ENCODE peak calls at places on chromosomes 3 and 15, in ten cellular contexts. One of them, this sample, is unnamed.
A peak's percentile ranks its signal among the peaks of the same experiment; 100 is the strongest.

GRCh38 chr15:98896802-98897732 is 110.5 kb downstream of the PGPEP1L start:
- DNase-seq in kidney glomerular epithelial cell: peak; percentile 99
- DNase-seq in GM13976: no peak
- DNase-seq in endothelial cell: no peak
- DNase-seq in NCI-H1436: no peak
- DNase-seq in B cell: no peak
- DNase-seq in SW480: peak; percentile 90
- DNase-seq in RCC 7860: peak; percentile 98
- DNase-seq in naive thymus-derived CD8-positive, alpha-beta T cell: no peak
- DNase-seq in right atrium auricular region: peak; percentile 66
- DNase-seq in this sample: no peak

GRCh38 chr3:188756241-188756640 is 415.5 kb upstream of the TPRG1 start:
- DNase-seq in naive thymus-derived CD8-positive, alpha-beta T cell: no peak
- DNase-seq in right atrium auricular region: no peak
- DNase-seq in B cell: no peak
- DNase-seq in NCI-H1436: no peak
- DNase-seq in SW480: no peak
- DNase-seq in kidney glomerular epithelial cell: no peak
- DNase-seq in endothelial cell: no peak
- DNase-seq in GM13976: no peak
- DNase-seq in RCC 7860: no peak
- DNase-seq in this sample: no peak

GRCh38 chr15:65323071-65323511 is 18.6 kb downstream of the RNU5B-1 start:
- DNase-seq in GM13976: peak; percentile 23
- DNase-seq in RCC 7860: no peak
- DNase-seq in kidney glomerular epithelial cell: no peak
- DNase-seq in B cell: no peak
- DNase-seq in right atrium auricular region: no peak
- DNase-seq in naive thymus-derived CD8-positive, alpha-beta T cell: no peak
- DNase-seq in SW480: no peak
- DNase-seq in endothelial cell: no peak
- DNase-seq in NCI-H1436: peak; percentile 23
- DNase-seq in this sample: no peak

GRCh38 chr3:30984855-30985793 is 90.7 kb upstream of the GADL1 start:
- DNase-seq in endothelial cell: no peak
- DNase-seq in naive thymus-derived CD8-positive, alpha-beta T cell: no peak
- DNase-seq in SW480: no peak
- DNase-seq in kidney glomerular epithelial cell: peak; percentile 16
- DNase-seq in GM13976: no peak
- DNase-seq in NCI-H1436: no peak
- DNase-seq in B cell: no peak
- DNase-seq in right atrium auricular region: no peak
- DNase-seq in RCC 7860: peak; percentile 16
- DNase-seq in this sample: no peak

GRCh38 chr3:106510206-106510605 is 641.4 kb upstream of the CBLB start:
- DNase-seq in GM13976: no peak
- DNase-seq in SW480: no peak
- DNase-seq in right atrium auricular region: no peak
- DNase-seq in RCC 7860: no peak
- DNase-seq in B cell: no peak
- DNase-seq in NCI-H1436: no peak
- DNase-seq in kidney glomerular epithelial cell: no peak
- DNase-seq in naive thymus-derived CD8-positive, alpha-beta T cell: no peak
- DNase-seq in endothelial cell: no peak
- DNase-seq in this sample: no peak

GRCh38 chr15:100770781-100771584 is 108.6 kb upstream of the ALDH1A3 start:
- DNase-seq in kidney glomerular epithelial cell: no peak
- DNase-seq in right atrium auricular region: peak; percentile 36
- DNase-seq in SW480: no peak
- DNase-seq in naive thymus-derived CD8-positive, alpha-beta T cell: no peak
- DNase-seq in endothelial cell: no peak
- DNase-seq in NCI-H1436: no peak
- DNase-seq in RCC 7860: no peak
- DNase-seq in GM13976: peak; percentile 11
- DNase-seq in B cell: no peak
- DNase-seq in this sample: no peak

GRCh38 chr3:177827517-177828249 is 630.4 kb upstream of the TBL1XR1 start:
- DNase-seq in GM13976: no peak
- DNase-seq in endothelial cell: no peak
- DNase-seq in right atrium auricular region: no peak
- DNase-seq in NCI-H1436: no peak
- DNase-seq in kidney glomerular epithelial cell: peak; percentile 68
- DNase-seq in naive thymus-derived CD8-positive, alpha-beta T cell: no peak
- DNase-seq in SW480: no peak
- DNase-seq in B cell: no peak
- DNase-seq in RCC 7860: peak; percentile 70
- DNase-seq in this sample: no peak

GRCh38 chr3:197700095-197700494 is 36.6 kb downstream of the RUBCN start:
- DNase-seq in kidney glomerular epithelial cell: no peak
- DNase-seq in B cell: no peak
- DNase-seq in GM13976: no peak
- DNase-seq in RCC 7860: no peak
- DNase-seq in NCI-H1436: no peak
- DNase-seq in right atrium auricular region: no peak
- DNase-seq in endothelial cell: no peak
- DNase-seq in naive thymus-derived CD8-positive, alpha-beta T cell: no peak
- DNase-seq in SW480: no peak
- DNase-seq in this sample: no peak

GRCh38 chr3:60298141-60298540 is 953.1 kb downstream of the FHIT start:
- DNase-seq in B cell: no peak
- DNase-seq in SW480: no peak
- DNase-seq in NCI-H1436: no peak
- DNase-seq in GM13976: no peak
- DNase-seq in right atrium auricular region: no peak
- DNase-seq in kidney glomerular epithelial cell: no peak
- DNase-seq in endothelial cell: no peak
- DNase-seq in naive thymus-derived CD8-positive, alpha-beta T cell: no peak
- DNase-seq in RCC 7860: no peak
- DNase-seq in this sample: no peak

GRCh38 chr15:47609693-47610092 is 107.6 kb upstream of the SEMA6D start:
- DNase-seq in RCC 7860: no peak
- DNase-seq in GM13976: no peak
- DNase-seq in B cell: no peak
- DNase-seq in NCI-H1436: peak; percentile 22
- DNase-seq in naive thymus-derived CD8-positive, alpha-beta T cell: no peak
- DNase-seq in SW480: no peak
- DNase-seq in right atrium auricular region: no peak
- DNase-seq in kidney glomerular epithelial cell: no peak
- DNase-seq in endothelial cell: no peak
- DNase-seq in this sample: no peak

GRCh38 chr3:154615451-154615850 is 185.5 kb upstream of the GPR149 start:
- DNase-seq in naive thymus-derived CD8-positive, alpha-beta T cell: no peak
- DNase-seq in GM13976: no peak
- DNase-seq in right atrium auricular region: no peak
- DNase-seq in B cell: no peak
- DNase-seq in SW480: no peak
- DNase-seq in kidney glomerular epithelial cell: no peak
- DNase-seq in RCC 7860: no peak
- DNase-seq in endothelial cell: no peak
- DNase-seq in NCI-H1436: no peak
- DNase-seq in this sample: no peak

GRCh38 chr3:11548721-11549131 is 95.0 kb downstream of the VGLL4 start:
- DNase-seq in right atrium auricular region: no peak
- DNase-seq in endothelial cell: no peak
- DNase-seq in RCC 7860: peak; percentile 87
- DNase-seq in B cell: no peak
- DNase-seq in kidney glomerular epithelial cell: no peak
- DNase-seq in GM13976: no peak
- DNase-seq in SW480: no peak
- DNase-seq in naive thymus-derived CD8-positive, alpha-beta T cell: no peak
- DNase-seq in NCI-H1436: no peak
- DNase-seq in this sample: no peak

GRCh38 chr3:79497447-79498111 is 270.2 kb downstream of the ROBO1 start:
- DNase-seq in kidney glomerular epithelial cell: peak; percentile 12
- DNase-seq in endothelial cell: no peak
- DNase-seq in B cell: no peak
- DNase-seq in GM13976: peak; percentile 62
- DNase-seq in naive thymus-derived CD8-positive, alpha-beta T cell: no peak
- DNase-seq in SW480: peak; percentile 9
- DNase-seq in right atrium auricular region: no peak
- DNase-seq in RCC 7860: no peak
- DNase-seq in NCI-H1436: no peak
- DNase-seq in this sample: no peak

GRCh38 chr3:160860346-160860745 is 104.3 kb downstream of the PPM1L start:
- DNase-seq in kidney glomerular epithelial cell: no peak
- DNase-seq in NCI-H1436: no peak
- DNase-seq in B cell: no peak
- DNase-seq in right atrium auricular region: no peak
- DNase-seq in SW480: no peak
- DNase-seq in endothelial cell: no peak
- DNase-seq in RCC 7860: no peak
- DNase-seq in naive thymus-derived CD8-positive, alpha-beta T cell: no peak
- DNase-seq in GM13976: no peak
- DNase-seq in this sample: no peak